ENCODE peak calls at places on chromosomes 11 and 22, in six cellular contexts. F is GM12878, V is SK-N-SH, C is K562, L is HepG2, Z is H1. M is an unnamed sample.
A peak's percentile ranks its signal among the peaks of the same experiment; 100 is the strongest.

GRCh38 chr11:62854825-62855570 is 15.6 kb upstream of the WDR74 start:
- DNase-seq in F (no peak), V (no peak), C (no peak), L (no peak), Z (no peak), M (no peak)

GRCh38 chr11:41861791-41862190 is 402.3 kb upstream of the LRRC4C start:
- DNase-seq in F (no peak), V (no peak), C (no peak), L (no peak), Z (no peak), M (no peak)

GRCh38 chr11:2812371-2812991 is 73.1 kb downstream of the CDKN1C start:
- DNase-seq in F (no peak), V (no peak), C (no peak), L (no peak), Z (no peak), M (no peak)

GRCh38 chr11:27028653-27029052 is 12.0 kb upstream of the BBOX1 start:
- DNase-seq in F (no peak), V (no peak), C (no peak), L (no peak), Z (no peak), M (no peak)

GRCh38 chr11:79940976-79941735 is 500.3 kb upstream of the TENM4 start:
- DNase-seq in F (no peak), V (no peak), C (no peak), L (no peak), Z (no peak), M (no peak)

GRCh38 chr11:63906585-63906984 is 10.4 kb downstream of the RCOR2 start:
- DNase-seq in F (no peak), V (peak; percentile 81), C (peak; percentile 65), L (no peak), Z (no peak), M (no peak)

GRCh38 chr22:46688949-46689348 is 49.1 kb downstream of the CERK start:
- DNase-seq in F (no peak), V (no peak), C (no peak), L (no peak), Z (no peak), M (no peak)

GRCh38 chr11:32382339-32383049 is 52.8 kb downstream of the WT1 start:
- DNase-seq in F (no peak), V (no peak), C (no peak), L (no peak), Z (no peak), M (no peak)

GRCh38 chr11:68954970-68955958 is 25.5 kb downstream of the MRGPRD start:
- DNase-seq in F (no peak), V (no peak), C (peak; percentile 67), L (no peak), Z (no peak), M (no peak)

GRCh38 chr11:65251476-65251875 is 10.3 kb upstream of the POLA2 start:
- DNase-seq in F (no peak), V (no peak), C (no peak), L (no peak), Z (no peak), M (no peak)

GRCh38 chr11:80162387-80162786 is 721.6 kb upstream of the TENM4 start:
- DNase-seq in F (no peak), V (no peak), C (no peak), L (no peak), Z (no peak), M (no peak)

GRCh38 chr11:43278302-43278956 is 33.4 kb upstream of the API5 start:
- DNase-seq in F (no peak), V (peak; percentile 59), C (peak; percentile 42), L (peak; percentile 54), Z (no peak), M (peak; percentile 33)

GRCh38 chr11:60594998-60595637 is 79.9 kb downstream of the MS4A13 start:
- DNase-seq in F (no peak), V (no peak), C (no peak), L (no peak), Z (no peak), M (no peak)

GRCh38 chr11:117189191-117189940 is 9.8 kb upstream of the TAGLN start:
- DNase-seq in F (peak; percentile 68), V (no peak), C (no peak), L (no peak), Z (no peak), M (no peak)

GRCh38 chr22:17972385-17973181 is 51.8 kb downstream of the MICAL3 start:
- DNase-seq in F (no peak), V (no peak), C (no peak), L (peak; percentile 84), Z (no peak), M (no peak)

GRCh38 chr11:77040889-77041288 is 6.7 kb downstream of the B3GNT6 start:
- DNase-seq in F (no peak), V (peak; percentile 25), C (no peak), L (no peak), Z (no peak), M (no peak)

GRCh38 chr11:95241673-95242072 is 10.7 kb upstream of the SESN3 start:
- DNase-seq in F (no peak), V (no peak), C (no peak), L (no peak), Z (no peak), M (no peak)

GRCh38 chr11:76621466-76621865 is 49.1 kb downstream of the LRRC32 start:
- DNase-seq in F (no peak), V (no peak), C (no peak), L (no peak), Z (no peak), M (no peak)

GRCh38 chr11:12287009-12287373 is 90.4 kb upstream of the PARVA start:
- DNase-seq in F (no peak), V (peak; percentile 7), C (peak; percentile 7), L (peak; percentile 36), Z (no peak), M (peak; percentile 47)

GRCh38 chr11:125967515-125967914 is 21.7 kb downstream of the VSIG10L2 start:
- DNase-seq in F (no peak), V (no peak), C (no peak), L (no peak), Z (no peak), M (no peak)

DNA sequence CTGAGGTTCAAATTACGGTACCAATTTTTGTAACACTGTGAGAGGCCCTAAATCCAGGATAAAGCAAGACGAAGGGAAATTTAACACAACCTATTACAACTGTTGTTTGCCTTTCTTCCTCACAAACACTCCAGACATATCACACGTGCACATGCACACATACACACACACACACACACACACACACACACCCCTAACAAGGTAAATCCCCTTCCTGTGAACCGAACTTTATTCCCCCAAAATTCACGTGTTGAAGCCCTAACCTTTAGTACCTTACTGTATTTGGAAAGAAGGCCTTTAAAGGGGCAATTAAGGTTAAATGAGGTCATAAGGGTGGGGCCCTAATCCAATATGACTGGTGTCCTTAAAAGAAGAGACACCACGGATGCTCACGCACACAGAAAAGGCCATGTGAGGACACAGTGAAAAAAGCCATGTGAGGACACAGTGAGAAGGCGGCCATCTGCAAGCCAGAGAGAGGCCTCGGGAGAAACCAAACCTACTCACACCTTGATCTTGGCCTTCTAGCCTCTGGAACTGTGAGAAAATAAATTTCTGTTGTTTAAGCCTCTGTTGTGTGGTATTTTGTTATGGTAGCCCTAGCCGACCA is 1.8 kb downstream of the SERGEF start:
- DNase-seq in F (no peak), V (no peak), C (no peak), L (peak; percentile 28), Z (no peak), M (no peak)
- TF ChIP-seq JUND in F (no peak), V (no peak), C (peak; percentile 67), L (no peak), Z (no peak), M (no peak)

GRCh38 chr22:31080848-31081649 is at the start of gene SMTN:
- DNase-seq in F (peak; percentile 56), V (peak; percentile 97), C (peak; percentile 89), L (peak; percentile 86), Z (peak; percentile 79), M (peak; percentile 83)
- TF ChIP-seq CTCF in F (no peak), V (peak; percentile 10), C (no peak), L (no peak), Z (no peak), M (no peak)

DNA sequence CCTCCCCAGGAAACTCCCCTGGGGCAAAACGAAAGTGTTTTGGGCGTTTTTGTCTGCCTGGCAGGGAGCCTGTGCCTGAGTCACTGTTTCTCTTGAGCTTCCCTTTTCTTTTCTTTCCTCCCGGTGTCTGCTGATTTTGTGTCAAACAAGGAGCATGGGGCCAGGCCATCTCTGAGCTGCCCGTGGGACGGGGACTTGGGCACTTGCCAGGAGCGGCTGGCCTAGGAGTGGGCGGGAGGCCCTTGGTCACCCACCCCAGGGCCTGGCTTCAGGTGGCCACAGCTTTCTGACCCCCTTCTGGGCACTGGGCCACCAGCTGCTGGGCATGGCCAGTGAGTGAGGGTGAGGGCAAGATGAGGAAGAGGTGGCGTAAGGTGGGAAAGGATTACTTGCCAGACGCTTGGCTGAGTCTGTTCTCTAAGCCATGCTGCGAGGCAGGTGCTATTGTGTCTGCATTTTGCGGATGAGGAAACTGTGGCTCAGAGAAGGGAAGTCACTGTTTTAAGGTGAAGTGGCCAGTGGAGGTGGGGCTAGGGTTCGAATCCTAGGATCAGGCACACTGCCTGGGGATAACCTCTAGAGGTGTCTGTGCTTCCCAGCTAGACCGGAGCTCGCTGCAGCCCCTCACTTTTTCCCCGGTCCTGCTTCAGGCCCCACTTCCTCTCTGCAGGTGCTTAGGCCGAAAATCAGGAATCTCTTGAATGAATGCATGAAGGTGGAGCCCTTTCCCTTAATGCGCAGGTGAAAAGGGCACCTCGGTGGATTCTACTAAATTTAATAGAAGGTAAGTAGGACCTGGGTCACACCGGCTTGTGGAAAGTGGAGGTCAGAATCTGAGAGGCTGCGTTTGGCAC is 7.8 kb upstream of the NFAM1 start:
- DNase-seq in F (no peak), V (no peak), C (no peak), L (no peak), Z (no peak), M (no peak)
- TF ChIP-seq JUND in F (no peak), V (no peak), C (no peak), L (no peak), Z (no peak), M (no peak)

GRCh38 chr11:121451178-121451981 is 734 bp upstream of the SORL1 start:
- DNase-seq in F (no peak), V (no peak), C (no peak), L (peak; percentile 43), Z (no peak), M (no peak)

GRCh38 chr11:121450424-121450823 is 1.7 kb upstream of the SORL1 start:
- DNase-seq in F (no peak), V (no peak), C (no peak), L (no peak), Z (no peak), M (no peak)

GRCh38 chr11:121453589-121454299 is 977 bp upstream of the SORL1-AS1 start:
- DNase-seq in F (no peak), V (no peak), C (no peak), L (peak; percentile 72), Z (no peak), M (no peak)

GRCh38 chr11:121452609-121453150 is at the start of gene SORL1-AS1:
- DNase-seq in F (no peak), V (no peak), C (no peak), L (no peak), Z (no peak), M (no peak)

DNA sequence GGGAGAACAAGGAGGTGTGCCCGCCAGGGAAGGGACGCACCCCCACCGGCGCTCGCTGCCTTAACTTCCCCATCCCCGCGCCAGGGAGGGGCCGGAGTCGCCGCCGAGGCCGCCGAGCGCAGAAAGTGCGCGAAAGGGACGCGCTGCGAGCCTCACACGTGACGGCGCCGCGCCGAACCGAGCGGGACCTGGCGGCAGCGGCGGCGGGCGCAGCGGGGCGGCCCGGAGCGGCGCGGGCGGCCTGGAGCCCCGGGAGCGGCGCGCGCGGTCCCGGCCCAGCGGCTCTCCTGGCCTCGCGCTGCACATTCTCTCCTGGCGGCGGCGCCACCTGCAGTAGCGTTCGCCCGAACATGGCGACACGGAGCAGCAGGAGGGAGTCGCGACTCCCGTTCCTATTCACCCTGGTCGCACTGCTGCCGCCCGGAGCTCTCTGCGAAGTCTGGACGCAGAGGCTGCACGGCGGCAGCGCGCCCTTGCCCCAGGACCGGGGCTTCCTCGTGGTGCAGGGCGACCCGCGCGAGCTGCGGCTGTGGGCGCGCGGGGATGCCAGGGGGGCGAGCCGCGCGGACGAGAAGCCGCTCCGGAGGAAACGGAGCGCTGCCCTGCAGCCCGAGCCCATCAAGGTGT is at the start of gene SORL1:
- DNase-seq in F (no peak), V (peak; percentile 93), C (peak; percentile 24), L (peak; percentile 62), Z (peak; percentile 44), M (no peak)
- TF ChIP-seq CTCF in F (peak; percentile 73), V (peak; percentile 57), C (peak; percentile 16), L (peak; percentile 81), Z (peak; percentile 76), M (peak; percentile 65)